ENCODE peak calls at places on chromosomes 16 and 17, in five cellular contexts. J is H9, D is GM23338, F is fibroblast of lung, G is GM23248. Q is an unnamed sample.

GRCh38 chr17:42387221-42387657 is 1.0 kb downstream of the STAT3 start:
- DNase-seq in G (peak; percentile 74), D (no peak), F (peak; percentile 89), J (no peak), Q (no peak)

GRCh38 chr16:81697321-81697885 is 81.7 kb upstream of the PLCG2 start:
- DNase-seq in D (peak; percentile 81), J (peak; percentile 77), G (peak; percentile 60), F (peak; percentile 60), Q (peak; percentile 58)

GRCh38 chr17:11671151-11671550 is 72.9 kb downstream of the DNAH9 start:
- DNase-seq in D (no peak), G (no peak), F (no peak), J (no peak), Q (no peak)

GRCh38 chr16:28477311-28477920 is 5.3 kb upstream of the NPIPB7 start:
- DNase-seq in J (no peak), G (no peak), F (no peak), D (no peak), Q (no peak)

GRCh38 chr17:48597775-48598631 is 4.4 kb upstream of the HOXB5 start:
- DNase-seq in F (peak; percentile 96), G (peak; percentile 80), D (peak; percentile 65), J (no peak), Q (no peak)

GRCh38 chr16:79554912-79555311 is 45.6 kb downstream of the MAF start:
- DNase-seq in D (no peak), G (no peak), J (no peak), F (no peak), Q (no peak)

GRCh38 chr17:40344321-40345160 is 20.0 kb downstream of the GJD3 start:
- DNase-seq in F (no peak), J (no peak), D (no peak), G (peak; percentile 51), Q (no peak)

GRCh38 chr16:86610779-86611516 is 32.6 kb downstream of the FOXL1 start:
- DNase-seq in F (no peak), J (no peak), D (no peak), G (no peak), Q (no peak)

GRCh38 chr17:5705081-5705875 is 121.0 kb upstream of the NLRP1 start:
- DNase-seq in D (peak; percentile 80), F (peak; percentile 4), J (peak; percentile 80), G (peak; percentile 19), Q (no peak)

GRCh38 chr17:42814633-42815399 is 9.3 kb downstream of the BECN1 start:
- DNase-seq in F (peak; percentile 83), D (no peak), J (no peak), G (peak; percentile 93), Q (no peak)

GRCh38 chr17:60695960-60696359 is 18.3 kb downstream of the BCAS3 start:
- DNase-seq in G (peak; percentile 38), J (no peak), D (no peak), F (no peak), Q (no peak)

GRCh38 chr17:8360260-8360659 is 16.2 kb downstream of the KRABD2 start:
- DNase-seq in F (no peak), D (no peak), G (no peak), J (no peak), Q (no peak)

GRCh38 chr17:5762191-5762590 is 177.9 kb upstream of the NLRP1 start:
- DNase-seq in J (no peak), F (no peak), D (no peak), G (no peak), Q (no peak)

GRCh38 chr17:66437466-66438026 is 135.1 kb downstream of the PRKCA start:
- DNase-seq in F (peak; percentile 25), J (no peak), D (no peak), G (no peak), Q (no peak)

GRCh38 chr17:35069311-35069710 is 5.8 kb upstream of the RFFL start:
- DNase-seq in G (peak; percentile 84), F (no peak), D (no peak), J (no peak), Q (no peak)

GRCh38 chr17:29059281-29059680 is 16.3 kb downstream of the PIPOX start:
- DNase-seq in G (peak; percentile 79), F (peak; percentile 43), D (no peak), J (no peak), Q (no peak)

GRCh38 chr16:57284206-57284951 is at the start of gene PLLP:
- DNase-seq in G (peak; percentile 52), F (peak; percentile 13), D (peak; percentile 68), J (peak; percentile 58), Q (peak; percentile 54)

GRCh38 chr16:50304467-50305440 is 38.4 kb downstream of the ADCY7 start:
- DNase-seq in D (no peak), J (peak; percentile 13), F (no peak), G (no peak), Q (no peak)

GRCh38 chr17:63623786-63624185 is 1.6 kb downstream of the MAP3K3 start:
- DNase-seq in D (no peak), F (no peak), G (no peak), J (no peak), Q (no peak)
- H3K4me2 ChIP-seq in D (peak overlapping the region; percentile 80), F (peak overlapping the region; percentile 76), G (peak overlapping the region; percentile 100), J (peak overlapping the region; percentile 55), Q (peak overlapping the region; percentile 76)

GRCh38 chr17:36545093-36545464 is 360 bp downstream of the GGNBP2 start:
- DNase-seq in D (no peak), G (no peak), F (no peak), J (no peak), Q (no peak)
- H2AFZ ChIP-seq in D (peak overlapping the region; percentile 91), G (peak overlapping the region; percentile 95), F (peak overlapping the region; percentile 80), J (no peak overlapping the region), Q (peak overlapping the region; percentile 100)

GRCh38 chr17:36942631-36943125 is 5.4 kb downstream of the LHX1 start:
- DNase-seq in F (no peak), D (no peak), G (no peak), J (peak; percentile 42), Q (no peak)
- H3K27me3 ChIP-seq in F (peaks cover 92% of the 10 kb centered on the region), D (peaks cover 100% of the 10 kb centered on the region), G (peaks cover 96% of the 10 kb centered on the region), J (peaks cover 92% of the 10 kb centered on the region), Q (no peaks in the 10 kb centered on the region)

DNA sequence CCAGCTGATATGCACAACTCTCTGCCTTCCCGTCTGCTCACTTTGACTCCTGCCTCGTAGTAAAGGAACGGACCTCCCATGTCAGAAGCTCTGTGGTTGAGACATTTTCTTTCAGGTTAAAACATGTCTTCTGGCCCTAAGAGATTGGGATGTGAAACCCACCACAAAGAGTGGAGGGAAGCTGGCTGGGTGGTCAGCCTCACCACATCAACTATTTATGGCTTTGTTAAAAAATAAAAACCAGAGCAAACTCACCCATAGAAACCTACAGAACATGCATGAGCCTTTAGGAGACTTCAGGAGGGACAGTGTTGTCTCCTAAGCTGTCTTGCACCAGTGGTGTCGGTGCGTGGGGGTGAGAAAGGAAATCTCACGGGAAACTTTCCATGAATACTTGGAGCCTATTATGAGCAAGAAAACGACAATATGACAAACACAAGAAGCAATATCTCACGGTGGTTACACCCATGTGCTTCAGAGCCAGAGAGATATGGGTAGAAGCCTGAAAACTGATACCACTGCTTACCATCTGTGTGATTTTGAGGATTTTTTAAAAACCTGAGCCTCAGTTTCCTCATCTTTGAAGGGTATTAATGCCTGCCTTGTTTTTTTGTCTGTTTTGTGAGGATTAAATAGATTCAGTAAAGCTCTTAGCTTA is 61.7 kb upstream of the XYLT1 start:
- DNase-seq in F (no peak), G (no peak), D (no peak), J (no peak), Q (no peak)
- H3K4me2 ChIP-seq in F (no peak overlapping the region), G (no peak overlapping the region), D (no peak overlapping the region), J (no peak overlapping the region), Q (no peak overlapping the region)

GRCh38 chr16:89572478-89573205 is 2.9 kb upstream of the CPNE7 start:
- DNase-seq in J (no peak), F (no peak), D (no peak), G (no peak), Q (peak; percentile 17)
- H2AFZ ChIP-seq in J (no peak overlapping the region), F (no peak overlapping the region), D (no peak overlapping the region), G (no peak overlapping the region), Q (no peak overlapping the region)

GRCh38 chr17:77692571-77693161 is 265.8 kb upstream of the TNRC6C start:
- DNase-seq in D (no peak), G (peak; percentile 88), F (no peak), J (peak; percentile 24), Q (no peak)
- H3K27me3 ChIP-seq in D (peaks cover 18% of the 10 kb centered on the region), G (peaks cover 31% of the 10 kb centered on the region), F (peaks cover 10% of the 10 kb centered on the region), J (peaks cover 2% of the 10 kb centered on the region), Q (peaks cover 71% of the 10 kb centered on the region)

DNA sequence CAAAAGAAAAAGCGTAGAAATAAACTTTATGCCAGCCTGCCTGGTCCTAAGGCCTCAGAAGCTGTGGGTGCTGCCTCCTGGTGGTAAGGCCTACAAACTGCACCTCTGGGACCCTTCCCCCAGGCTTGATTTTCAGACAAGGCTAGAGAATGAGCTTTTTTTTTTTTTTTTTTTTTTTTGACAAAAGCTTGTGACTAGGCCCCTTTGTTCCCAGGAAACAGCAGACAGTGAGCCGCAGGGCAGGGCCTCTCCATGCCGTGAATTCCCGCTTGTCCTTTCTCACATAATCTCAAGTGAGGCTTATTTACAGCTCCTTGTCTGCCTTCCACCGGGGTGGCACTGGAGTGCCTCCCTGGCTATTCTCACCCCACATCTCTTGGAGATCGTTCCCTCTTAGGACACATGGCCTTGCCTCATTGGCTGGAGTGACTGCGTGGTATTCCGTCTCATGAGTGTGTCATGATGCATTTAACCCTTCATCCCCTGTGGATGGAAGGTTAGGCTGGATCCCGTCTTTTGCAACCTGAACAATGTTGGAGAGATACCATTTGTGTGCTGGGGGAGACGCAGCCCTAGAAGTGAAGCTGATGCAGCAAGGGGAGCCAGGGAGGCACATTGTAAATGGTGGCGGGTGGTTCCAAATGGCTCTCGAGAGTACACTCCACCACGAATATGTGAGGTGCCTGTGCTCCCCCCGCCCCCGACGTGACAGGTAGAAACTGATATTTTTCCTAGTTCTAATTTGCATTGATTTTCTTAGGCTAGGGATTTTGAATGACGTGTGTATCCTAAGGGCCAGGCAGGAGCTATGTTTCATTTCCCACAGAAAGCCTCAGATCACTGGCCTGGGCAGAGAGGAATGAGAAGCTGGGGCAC is 49.6 kb downstream of the USP22 start:
- DNase-seq in F (peak; percentile 86), D (peak; percentile 92), J (peak; percentile 92), G (peak; percentile 70), Q (peak; percentile 62)
- H3K4me2 ChIP-seq in F (no peak overlapping the region), D (no peak overlapping the region), J (no peak overlapping the region), G (no peak overlapping the region), Q (peak overlapping the region; percentile 24)

Q was measured in PC-9.